ENCODE peak calls at places on chromosomes 4 and X, in nine cellular contexts. One of them, this sample, is unnamed.

GRCh38 chrX:7586126-7586525 is 256.8 kb upstream of the VCX start:
- DNase-seq in K562: no peak
- DNase-seq in endothelial cell of umbilical vein: no peak
- DNase-seq in transverse colon: no peak
- DNase-seq in stomach: no peak
- DNase-seq in spleen: no peak
- DNase-seq in HCT116: no peak
- DNase-seq in sigmoid colon: no peak
- DNase-seq in breast epithelium: no peak
- DNase-seq in this sample: no peak

GRCh38 chr4:7973545-7973981 is 33.9 kb upstream of the AFAP1 start:
- DNase-seq in K562: no peak
- DNase-seq in endothelial cell of umbilical vein: no peak
- DNase-seq in transverse colon: no peak
- DNase-seq in HCT116: no peak
- DNase-seq in spleen: no peak
- DNase-seq in sigmoid colon: no peak
- DNase-seq in stomach: no peak
- DNase-seq in breast epithelium: no peak
- DNase-seq in this sample: no peak

GRCh38 chrX:38342853-38343778 is 9.3 kb upstream of the OTC start:
- DNase-seq in K562: no peak
- DNase-seq in HCT116: no peak
- DNase-seq in breast epithelium: no peak
- DNase-seq in endothelial cell of umbilical vein: no peak
- DNase-seq in transverse colon: peak
- DNase-seq in spleen: no peak
- DNase-seq in stomach: no peak
- DNase-seq in sigmoid colon: no peak
- DNase-seq in this sample: no peak

GRCh38 chr4:1209821-1210220 is 37.4 kb upstream of the SPON2 start:
- DNase-seq in HCT116: no peak
- DNase-seq in breast epithelium: no peak
- DNase-seq in sigmoid colon: peak
- DNase-seq in spleen: peak
- DNase-seq in stomach: peak
- DNase-seq in K562: peak
- DNase-seq in endothelial cell of umbilical vein: peak
- DNase-seq in transverse colon: peak
- DNase-seq in this sample: peak

GRCh38 chr4:8371251-8371995 is 69.1 kb downstream of the ACOX3 start:
- DNase-seq in spleen: no peak
- DNase-seq in breast epithelium: no peak
- DNase-seq in sigmoid colon: no peak
- DNase-seq in HCT116: no peak
- DNase-seq in stomach: no peak
- DNase-seq in endothelial cell of umbilical vein: no peak
- DNase-seq in K562: peak
- DNase-seq in transverse colon: no peak
- DNase-seq in this sample: no peak

GRCh38 chr4:47839259-47839658 is 1.4 kb upstream of the CORIN start:
- DNase-seq in sigmoid colon: no peak
- DNase-seq in K562: no peak
- DNase-seq in transverse colon: no peak
- DNase-seq in HCT116: no peak
- DNase-seq in endothelial cell of umbilical vein: no peak
- DNase-seq in spleen: no peak
- DNase-seq in breast epithelium: no peak
- DNase-seq in stomach: no peak
- DNase-seq in this sample: peak

GRCh38 chr4:185068837-185069236 is 50.5 kb downstream of the HELT start:
- DNase-seq in transverse colon: no peak
- DNase-seq in breast epithelium: no peak
- DNase-seq in spleen: no peak
- DNase-seq in K562: no peak
- DNase-seq in HCT116: peak
- DNase-seq in endothelial cell of umbilical vein: no peak
- DNase-seq in stomach: no peak
- DNase-seq in sigmoid colon: no peak
- DNase-seq in this sample: no peak

GRCh38 chr4:1060646-1061371 is 49.4 kb downstream of the FGFRL1 start:
- DNase-seq in stomach: no peak
- DNase-seq in spleen: no peak
- DNase-seq in HCT116: no peak
- DNase-seq in endothelial cell of umbilical vein: no peak
- DNase-seq in transverse colon: no peak
- DNase-seq in breast epithelium: peak
- DNase-seq in K562: no peak
- DNase-seq in sigmoid colon: peak
- DNase-seq in this sample: peak

GRCh38 chr4:175127314-175127713 is 209.2 kb downstream of the ADAM29 start:
- DNase-seq in HCT116: no peak
- DNase-seq in endothelial cell of umbilical vein: no peak
- DNase-seq in K562: no peak
- DNase-seq in stomach: no peak
- DNase-seq in breast epithelium: no peak
- DNase-seq in transverse colon: no peak
- DNase-seq in spleen: no peak
- DNase-seq in sigmoid colon: no peak
- DNase-seq in this sample: no peak

GRCh38 chr4:183733181-183733580 is 74.1 kb downstream of the TRAPPC11 start:
- DNase-seq in spleen: no peak
- DNase-seq in breast epithelium: no peak
- DNase-seq in stomach: no peak
- DNase-seq in HCT116: no peak
- DNase-seq in transverse colon: no peak
- DNase-seq in K562: no peak
- DNase-seq in endothelial cell of umbilical vein: no peak
- DNase-seq in sigmoid colon: no peak
- DNase-seq in this sample: no peak

GRCh38 chr4:139593091-139593564 is 37.1 kb upstream of the SETD7 start:
- DNase-seq in spleen: no peak
- DNase-seq in sigmoid colon: no peak
- DNase-seq in HCT116: no peak
- DNase-seq in breast epithelium: no peak
- DNase-seq in stomach: no peak
- DNase-seq in transverse colon: no peak
- DNase-seq in K562: no peak
- DNase-seq in endothelial cell of umbilical vein: peak
- DNase-seq in this sample: no peak

GRCh38 chr4:186191266-186192067 is at the start of gene CYP4V2:
- DNase-seq in sigmoid colon: peak
- DNase-seq in breast epithelium: peak
- DNase-seq in K562: peak
- DNase-seq in transverse colon: peak
- DNase-seq in endothelial cell of umbilical vein: peak
- DNase-seq in spleen: peak
- DNase-seq in stomach: peak
- DNase-seq in HCT116: peak
- DNase-seq in this sample: peak
- TF ChIP-seq POLR2A in sigmoid colon: no peak
- TF ChIP-seq POLR2A in breast epithelium: peak
- TF ChIP-seq POLR2A in K562: peak
- TF ChIP-seq POLR2A in transverse colon: peak
- TF ChIP-seq POLR2A in endothelial cell of umbilical vein: no peak
- TF ChIP-seq POLR2A in spleen: peak
- TF ChIP-seq POLR2A in stomach: no peak
- TF ChIP-seq POLR2A in HCT116: peak
- TF ChIP-seq POLR2A in this sample: no peak

GRCh38 chrX:71111141-71111843 is at the start of gene IL2RG:
- DNase-seq in stomach: peak
- DNase-seq in K562: peak
- DNase-seq in endothelial cell of umbilical vein: no peak
- DNase-seq in spleen: peak
- DNase-seq in HCT116: no peak
- DNase-seq in breast epithelium: no peak
- DNase-seq in sigmoid colon: no peak
- DNase-seq in transverse colon: peak
- DNase-seq in this sample: no peak
- TF ChIP-seq POLR2AphosphoS5 in stomach: peak
- TF ChIP-seq POLR2AphosphoS5 in K562: no peak
- TF ChIP-seq POLR2AphosphoS5 in endothelial cell of umbilical vein: no peak
- TF ChIP-seq POLR2AphosphoS5 in spleen: peak
- TF ChIP-seq POLR2AphosphoS5 in HCT116: no peak
- TF ChIP-seq POLR2AphosphoS5 in breast epithelium: no peak
- TF ChIP-seq POLR2AphosphoS5 in sigmoid colon: no peak
- TF ChIP-seq POLR2AphosphoS5 in transverse colon: peak
- TF ChIP-seq POLR2AphosphoS5 in this sample: no peak

DNA sequence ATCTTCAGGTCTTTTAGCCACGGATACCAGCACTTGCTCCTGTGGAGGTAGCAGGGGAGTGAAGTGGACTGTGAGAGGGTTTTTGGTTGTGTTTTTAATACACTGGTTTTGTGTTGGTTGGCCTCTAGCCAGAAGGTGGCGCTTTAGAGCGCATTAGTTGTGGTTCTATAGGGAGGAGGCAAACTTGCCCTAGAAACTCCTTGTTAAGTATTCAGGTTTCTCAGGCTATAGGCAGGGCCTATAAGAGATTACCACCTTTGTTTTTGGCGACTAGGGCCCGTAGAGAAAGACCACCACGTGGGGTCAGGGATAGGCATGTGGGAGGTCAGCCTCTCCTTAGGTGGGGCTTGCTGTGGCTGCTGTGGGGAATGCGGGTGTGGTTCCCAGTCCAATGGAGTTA is 221.6 kb upstream of the SPANXN4 start:
- DNase-seq in breast epithelium: no peak
- DNase-seq in sigmoid colon: no peak
- DNase-seq in K562: no peak
- DNase-seq in stomach: no peak
- DNase-seq in transverse colon: no peak
- DNase-seq in HCT116: no peak
- DNase-seq in spleen: no peak
- DNase-seq in endothelial cell of umbilical vein: no peak
- DNase-seq in this sample: no peak
- TF ChIP-seq POLR2A in breast epithelium: no peak
- TF ChIP-seq POLR2A in sigmoid colon: no peak
- TF ChIP-seq POLR2A in K562: no peak
- TF ChIP-seq POLR2A in stomach: no peak
- TF ChIP-seq POLR2A in transverse colon: no peak
- TF ChIP-seq POLR2A in HCT116: no peak
- TF ChIP-seq POLR2A in spleen: no peak
- TF ChIP-seq POLR2A in endothelial cell of umbilical vein: no peak
- TF ChIP-seq POLR2A in this sample: no peak

DNA sequence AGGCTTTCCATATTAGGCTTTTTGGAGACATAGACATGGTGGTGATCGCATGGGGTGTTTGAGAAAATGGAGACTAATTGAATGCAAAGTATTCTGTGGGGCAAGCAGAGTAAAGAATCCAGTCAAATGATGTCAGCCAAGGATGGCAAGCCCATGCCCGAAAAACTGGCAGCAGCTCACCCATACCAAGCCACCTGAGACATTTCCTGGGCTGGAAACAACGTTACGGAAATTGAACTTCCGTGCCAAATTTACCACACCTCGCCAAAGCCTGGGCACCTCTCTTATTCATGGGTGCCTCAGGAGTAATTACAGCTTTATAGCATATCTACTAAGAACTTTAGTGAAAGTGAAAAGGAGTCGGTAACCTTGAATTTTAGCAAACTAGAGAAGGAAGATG is 166.4 kb downstream of the CBR4 start:
- DNase-seq in HCT116: no peak
- DNase-seq in stomach: no peak
- DNase-seq in breast epithelium: no peak
- DNase-seq in endothelial cell of umbilical vein: no peak
- DNase-seq in transverse colon: no peak
- DNase-seq in sigmoid colon: no peak
- DNase-seq in K562: no peak
- DNase-seq in spleen: no peak
- DNase-seq in this sample: no peak
- TF ChIP-seq POLR2AphosphoS5 in HCT116: no peak
- TF ChIP-seq POLR2AphosphoS5 in stomach: no peak
- TF ChIP-seq POLR2AphosphoS5 in breast epithelium: no peak
- TF ChIP-seq POLR2AphosphoS5 in endothelial cell of umbilical vein: no peak
- TF ChIP-seq POLR2AphosphoS5 in transverse colon: no peak
- TF ChIP-seq POLR2AphosphoS5 in sigmoid colon: peak
- TF ChIP-seq POLR2AphosphoS5 in K562: no peak
- TF ChIP-seq POLR2AphosphoS5 in spleen: no peak
- TF ChIP-seq POLR2AphosphoS5 in this sample: no peak

GRCh38 chr4:41260315-41260714 is 3.6 kb downstream of the UCHL1 start:
- DNase-seq in sigmoid colon: no peak
- DNase-seq in transverse colon: no peak
- DNase-seq in HCT116: no peak
- DNase-seq in K562: no peak
- DNase-seq in breast epithelium: no peak
- DNase-seq in endothelial cell of umbilical vein: no peak
- DNase-seq in spleen: no peak
- DNase-seq in stomach: no peak
- DNase-seq in this sample: no peak

GRCh38 chr4:41257257-41257900 is 651 bp downstream of the UCHL1 start:
- DNase-seq in HCT116: no peak
- DNase-seq in sigmoid colon: peak
- DNase-seq in breast epithelium: no peak
- DNase-seq in stomach: peak
- DNase-seq in spleen: peak
- DNase-seq in K562: no peak
- DNase-seq in transverse colon: peak
- DNase-seq in endothelial cell of umbilical vein: peak
- DNase-seq in this sample: peak

GRCh38 chr4:41257901-41258300 is 1.2 kb downstream of the UCHL1 start:
- DNase-seq in transverse colon: no peak
- DNase-seq in sigmoid colon: no peak
- DNase-seq in spleen: no peak
- DNase-seq in stomach: no peak
- DNase-seq in endothelial cell of umbilical vein: peak
- DNase-seq in K562: no peak
- DNase-seq in breast epithelium: no peak
- DNase-seq in HCT116: no peak
- DNase-seq in this sample: no peak

GRCh38 chr4:41256740-41257256 is at the start of gene UCHL1:
- DNase-seq in spleen: no peak
- DNase-seq in endothelial cell of umbilical vein: peak
- DNase-seq in transverse colon: peak
- DNase-seq in HCT116: no peak
- DNase-seq in stomach: peak
- DNase-seq in sigmoid colon: peak
- DNase-seq in K562: no peak
- DNase-seq in breast epithelium: no peak
- DNase-seq in this sample: no peak

DNA sequence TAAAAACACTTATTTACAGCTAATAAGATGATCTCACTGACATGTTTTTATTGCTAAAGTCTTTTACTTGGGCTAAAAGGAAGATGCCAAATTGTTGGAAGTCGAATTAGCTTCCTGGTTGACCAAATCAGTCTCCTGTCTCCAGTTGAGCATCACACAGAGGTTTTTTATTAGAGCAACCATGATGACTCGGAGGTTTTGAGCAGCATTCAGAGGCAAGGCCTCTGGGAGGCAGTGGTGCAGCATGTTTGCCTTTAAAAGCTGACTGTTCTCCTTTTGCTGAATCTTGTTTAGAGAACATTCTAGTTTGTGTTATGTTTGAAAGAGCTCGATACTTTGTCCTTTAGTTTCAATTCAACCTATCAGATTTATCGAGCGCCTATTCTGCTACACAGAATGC is 2.1 kb downstream of the UCHL1 start:
- DNase-seq in HCT116: peak
- DNase-seq in stomach: no peak
- DNase-seq in transverse colon: no peak
- DNase-seq in K562: no peak
- DNase-seq in breast epithelium: no peak
- DNase-seq in spleen: no peak
- DNase-seq in endothelial cell of umbilical vein: peak
- DNase-seq in sigmoid colon: no peak
- DNase-seq in this sample: no peak
- TF ChIP-seq POLR2A in HCT116: no peak
- TF ChIP-seq POLR2A in stomach: no peak
- TF ChIP-seq POLR2A in transverse colon: no peak
- TF ChIP-seq POLR2A in K562: no peak
- TF ChIP-seq POLR2A in breast epithelium: no peak
- TF ChIP-seq POLR2A in spleen: no peak
- TF ChIP-seq POLR2A in endothelial cell of umbilical vein: no peak
- TF ChIP-seq POLR2A in sigmoid colon: no peak
- TF ChIP-seq POLR2A in this sample: no peak

This sample was measured in suprapubic skin.